ENCODE peak calls at places on chromosomes 7 and 10, in nine cellular contexts. K is OCI-LY7; T is activated naive CD4-positive, alpha-beta T cell treated with Interleukin-2 at 50 U/mL for 16 hours; Y is ACHN; B is activated CD4-positive, alpha-beta T cell treated with anti-CD3 and anti-CD28 coated beads, Interleukin-2, amount 50 U/mL, for 48 hours; O is A673; P is stimulated activated naive CD4-positive, alpha-beta T cell treated with Interleukin-2 at 50 U/mL for 16 hours; L is tibial nerve; M is substantia nigra. W is an unnamed sample.

GRCh38 chr7:2033586-2034135 is 199.1 kb downstream of the MAD1L1 start:
- DNase-seq in K (no peak), T (no peak), Y (no peak), B (no peak), O (no peak), P (no peak), L (no peak), M (no peak), W (no peak)

GRCh38 chr10:126171555-126171954 is 216.7 kb downstream of the ADAM12 start:
- DNase-seq in K (no peak), T (no peak), Y (no peak), B (no peak), O (no peak), P (no peak), L (no peak), M (no peak), W (no peak)

GRCh38 chr10:13560597-13560996 is 26.2 kb upstream of the PRPF18 start:
- DNase-seq in K (no peak), T (no peak), Y (peak; percentile 95), B (no peak), O (peak; percentile 45), P (no peak), L (no peak), M (no peak), W (peak; percentile 95)

GRCh38 chr10:131496351-131497052 is 185.0 kb upstream of the TCERG1L start:
- DNase-seq in K (no peak), T (no peak), Y (no peak), B (no peak), O (no peak), P (no peak), L (no peak), M (no peak), W (no peak)

GRCh38 chr10:85790155-85790789 is 576.3 kb downstream of the GRID1 start:
- DNase-seq in K (no peak), T (no peak), Y (no peak), B (no peak), O (no peak), P (no peak), L (no peak), M (no peak), W (no peak)

GRCh38 chr7:136086712-136087111 is 109.6 kb upstream of the MTPN start:
- DNase-seq in K (peak; percentile 44), T (no peak), Y (peak; percentile 91), B (no peak), O (peak; percentile 89), P (no peak), L (peak; percentile 76), M (peak; percentile 50), W (peak; percentile 88)

GRCh38 chr7:47846117-47846836 is 102.0 kb downstream of the PKD1L1 start:
- DNase-seq in K (no peak), T (no peak), Y (peak; percentile 50), B (no peak), O (no peak), P (no peak), L (no peak), M (no peak), W (peak; percentile 41)

GRCh38 chr7:120272261-120272895 is 597 bp upstream of the KCND2 start:
- DNase-seq in K (peak; percentile 23), T (no peak), Y (peak; percentile 64), B (no peak), O (peak; percentile 60), P (no peak), L (no peak), M (no peak), W (peak; percentile 55)

W was measured in kidney glomerular epithelial cell.